ENCODE peak calls at places on chromosomes 1 and 21, in eight cellular contexts. A is activated T-cell treated with anti-CD3 and anti-CD28 coated beads for 24 hours, M is neural crest cell, D is Right ventricle myocardium superior, Y is NCI-H460, R is AG04450, Q is cerebellum, X is HFFc6. Z is an unnamed sample.

GRCh38 chr1:235583511-235584001 is 66.0 kb downstream of the GNG4 start:
- DNase-seq in R (no peak), Y (no peak), X (no peak), Q (no peak), D (no peak), A (no peak), M (no peak), Z (peak; percentile 14)

GRCh38 chr1:111843177-111843576 is 87.5 kb downstream of the DDX20 start:
- DNase-seq in A (no peak), M (no peak), X (no peak), Y (no peak), Q (peak; percentile 73), D (no peak), R (no peak), Z (no peak)

GRCh38 chr21:44012474-44013379 is 618 bp downstream of the TRAPPC10 start:
- DNase-seq in X (no peak), M (peak; percentile 41), Y (no peak), R (no peak), D (peak; percentile 79), A (peak; percentile 75), Q (no peak), Z (peak; percentile 30)

GRCh38 chr1:175725684-175726083 is 17.7 kb downstream of the TNR start:
- DNase-seq in A (no peak), M (peak; percentile 56), Q (no peak), X (no peak), R (no peak), D (no peak), Y (peak; percentile 60), Z (no peak)

GRCh38 chr1:65146908-65147423 is 1.0 kb upstream of the AK4 start:
- DNase-seq in D (no peak), M (no peak), Q (no peak), Y (no peak), A (no peak), R (no peak), X (no peak), Z (no peak)

GRCh38 chr1:32984090-32984828 is 19.6 kb upstream of the RNF19B start:
- DNase-seq in R (no peak), A (no peak), M (no peak), X (peak; percentile 74), D (no peak), Q (no peak), Y (no peak), Z (no peak)

GRCh38 chr1:205922314-205922713 is 20.9 kb downstream of the SLC26A9 start:
- DNase-seq in X (no peak), R (no peak), A (no peak), M (no peak), D (no peak), Y (no peak), Q (no peak), Z (no peak)

GRCh38 chr1:171226757-171227370 is 21.4 kb upstream of the FMO1 start:
- DNase-seq in Q (peak; percentile 4), R (peak; percentile 60), D (no peak), M (peak; percentile 10), A (no peak), Y (peak; percentile 61), X (peak; percentile 60), Z (peak; percentile 43)

GRCh38 chr1:47804127-47804526 is 193.1 kb downstream of the TRABD2B start:
- DNase-seq in A (no peak), Q (no peak), X (no peak), D (no peak), R (no peak), M (no peak), Y (no peak), Z (no peak)

GRCh38 chr1:109630081-109630880 is 10.6 kb downstream of the AMPD2 start:
- DNase-seq in R (no peak), Y (no peak), X (no peak), M (no peak), A (no peak), Q (no peak), D (no peak), Z (no peak)

GRCh38 chr1:207077470-207078377 is 10.9 kb upstream of the C4BPB start:
- DNase-seq in Y (peak; percentile 79), Q (peak; percentile 55), M (peak; percentile 67), R (peak; percentile 54), X (peak; percentile 78), D (no peak), A (peak; percentile 59), Z (peak; percentile 78)

GRCh38 chr1:7940745-7941436 is at the start of gene TNFRSF9:
- DNase-seq in X (no peak), Q (no peak), M (no peak), D (no peak), R (no peak), Y (no peak), A (peak; percentile 75), Z (peak; percentile 77)

GRCh38 chr1:31063636-31064035 is 1.9 kb downstream of the PUM1 start:
- DNase-seq in X (no peak), D (no peak), A (no peak), Q (no peak), Y (no peak), M (no peak), R (no peak), Z (no peak)